ENCODE peak calls at places on chromosomes 5 and 9, in six cellular contexts. One of them, this sample, is unnamed.

GRCh38 chr5:132663771-132664695 is 6.1 kb downstream of the IL13 start:
- DNase-seq in IMR-90: no peak
- DNase-seq in mesendoderm: no peak
- DNase-seq in mesenchymal stem cell: peak
- DNase-seq in neuronal stem cell: no peak
- DNase-seq in H1: no peak
- DNase-seq in this sample: no peak

GRCh38 chr5:126074538-126074937 is 348.7 kb upstream of the GRAMD2B start:
- DNase-seq in IMR-90: no peak
- DNase-seq in mesendoderm: no peak
- DNase-seq in mesenchymal stem cell: no peak
- DNase-seq in neuronal stem cell: no peak
- DNase-seq in H1: no peak
- DNase-seq in this sample: no peak

GRCh38 chr5:133612021-133612860 is at the start of gene FSTL4:
- DNase-seq in IMR-90: no peak
- DNase-seq in mesendoderm: peak
- DNase-seq in mesenchymal stem cell: no peak
- DNase-seq in neuronal stem cell: peak
- DNase-seq in H1: no peak
- DNase-seq in this sample: peak

GRCh38 chr5:132764051-132764450 is 13.0 kb downstream of the SEPTIN8 start:
- DNase-seq in IMR-90: no peak
- DNase-seq in mesendoderm: no peak
- DNase-seq in mesenchymal stem cell: no peak
- DNase-seq in neuronal stem cell: no peak
- DNase-seq in H1: no peak
- DNase-seq in this sample: peak

GRCh38 chr5:142929602-142930001 is 159.4 kb downstream of the ARHGAP26 start:
- DNase-seq in IMR-90: no peak
- DNase-seq in mesendoderm: no peak
- DNase-seq in mesenchymal stem cell: no peak
- DNase-seq in neuronal stem cell: no peak
- DNase-seq in H1: no peak
- DNase-seq in this sample: no peak

GRCh38 chr9:34744295-34745221 is 34.6 kb upstream of the CCL21 start:
- DNase-seq in IMR-90: peak
- DNase-seq in mesendoderm: peak
- DNase-seq in mesenchymal stem cell: peak
- DNase-seq in neuronal stem cell: no peak
- DNase-seq in H1: no peak
- DNase-seq in this sample: no peak

GRCh38 chr5:95857185-95857945 is 34.8 kb upstream of the GLRX start:
- DNase-seq in IMR-90: peak
- DNase-seq in mesendoderm: no peak
- DNase-seq in mesenchymal stem cell: peak
- DNase-seq in neuronal stem cell: no peak
- DNase-seq in H1: no peak
- DNase-seq in this sample: no peak

GRCh38 chr5:176697929-176698520 is 50.7 kb downstream of the TSPAN17 start:
- DNase-seq in IMR-90: no peak
- DNase-seq in mesendoderm: peak
- DNase-seq in mesenchymal stem cell: no peak
- DNase-seq in neuronal stem cell: peak
- DNase-seq in H1: no peak
- DNase-seq in this sample: peak

GRCh38 chr5:157603333-157604190 is 28.0 kb upstream of the ADAM19 start:
- DNase-seq in IMR-90: peak
- DNase-seq in mesendoderm: no peak
- DNase-seq in mesenchymal stem cell: peak
- DNase-seq in neuronal stem cell: no peak
- DNase-seq in H1: no peak
- DNase-seq in this sample: no peak

GRCh38 chr5:1538741-1539392 is 15.1 kb upstream of the LPCAT1 start:
- DNase-seq in IMR-90: no peak
- DNase-seq in mesendoderm: no peak
- DNase-seq in mesenchymal stem cell: no peak
- DNase-seq in neuronal stem cell: no peak
- DNase-seq in H1: no peak
- DNase-seq in this sample: no peak

GRCh38 chr5:64144429-64145215 is 21.0 kb upstream of the RNF180 start:
- DNase-seq in IMR-90: no peak
- DNase-seq in mesendoderm: no peak
- DNase-seq in mesenchymal stem cell: no peak
- DNase-seq in neuronal stem cell: no peak
- DNase-seq in H1: no peak
- DNase-seq in this sample: no peak

GRCh38 chr5:58462154-58462553 is 2.3 kb upstream of the PLK2 start:
- DNase-seq in IMR-90: no peak
- DNase-seq in mesendoderm: no peak
- DNase-seq in mesenchymal stem cell: peak
- DNase-seq in neuronal stem cell: no peak
- DNase-seq in H1: no peak
- DNase-seq in this sample: no peak

GRCh38 chr9:95001720-95002119 is 275.2 kb downstream of the AOPEP start:
- DNase-seq in IMR-90: no peak
- DNase-seq in mesendoderm: no peak
- DNase-seq in mesenchymal stem cell: no peak
- DNase-seq in neuronal stem cell: no peak
- DNase-seq in H1: no peak
- DNase-seq in this sample: no peak

GRCh38 chr9:31590091-31590490 is 794.4 kb upstream of the ACO1 start:
- DNase-seq in IMR-90: no peak
- DNase-seq in mesendoderm: no peak
- DNase-seq in mesenchymal stem cell: peak
- DNase-seq in neuronal stem cell: no peak
- DNase-seq in H1: no peak
- DNase-seq in this sample: no peak

GRCh38 chr9:108300296-108301287 is 555.2 kb downstream of the ACTL7B start:
- DNase-seq in IMR-90: no peak
- DNase-seq in mesendoderm: no peak
- DNase-seq in mesenchymal stem cell: no peak
- DNase-seq in neuronal stem cell: no peak
- DNase-seq in H1: no peak
- DNase-seq in this sample: no peak

GRCh38 chr9:91580136-91580535 is 156.5 kb upstream of the NFIL3 start:
- DNase-seq in IMR-90: peak
- DNase-seq in mesendoderm: peak
- DNase-seq in mesenchymal stem cell: peak
- DNase-seq in neuronal stem cell: no peak
- DNase-seq in H1: no peak
- DNase-seq in this sample: no peak

GRCh38 chr9:95724253-95724991 is 151.1 kb upstream of the ERCC6L2 start:
- DNase-seq in IMR-90: no peak
- DNase-seq in mesendoderm: no peak
- DNase-seq in mesenchymal stem cell: no peak
- DNase-seq in neuronal stem cell: no peak
- DNase-seq in H1: no peak
- DNase-seq in this sample: no peak

GRCh38 chr5:157575096-157575872 is at the start of gene ADAM19:
- DNase-seq in IMR-90: peak
- DNase-seq in mesendoderm: no peak
- DNase-seq in mesenchymal stem cell: peak
- DNase-seq in neuronal stem cell: peak
- DNase-seq in H1: peak
- DNase-seq in this sample: no peak

GRCh38 chr5:68424799-68425537 is 209.4 kb downstream of the PIK3R1 start:
- DNase-seq in IMR-90: peak
- DNase-seq in mesendoderm: no peak
- DNase-seq in mesenchymal stem cell: peak
- DNase-seq in neuronal stem cell: no peak
- DNase-seq in H1: no peak
- DNase-seq in this sample: no peak

GRCh38 chr5:151581347-151581746 is 9.8 kb downstream of the FAT2 start:
- DNase-seq in IMR-90: no peak
- DNase-seq in mesendoderm: no peak
- DNase-seq in mesenchymal stem cell: no peak
- DNase-seq in neuronal stem cell: no peak
- DNase-seq in H1: no peak
- DNase-seq in this sample: no peak

GRCh38 chr9:93576296-93577044 is at the start of gene PHF2:
- DNase-seq in IMR-90: no peak
- DNase-seq in mesendoderm: peak
- DNase-seq in mesenchymal stem cell: peak
- DNase-seq in neuronal stem cell: no peak
- DNase-seq in H1: no peak
- DNase-seq in this sample: no peak

GRCh38 chr9:124830593-124830992 is 22.7 kb upstream of the WDR38 start:
- DNase-seq in IMR-90: no peak
- DNase-seq in mesendoderm: no peak
- DNase-seq in mesenchymal stem cell: no peak
- DNase-seq in neuronal stem cell: no peak
- DNase-seq in H1: no peak
- DNase-seq in this sample: no peak

GRCh38 chr9:124839612-124840299 is 13.5 kb upstream of the WDR38 start:
- DNase-seq in IMR-90: peak
- DNase-seq in mesendoderm: peak
- DNase-seq in mesenchymal stem cell: peak
- DNase-seq in neuronal stem cell: no peak
- DNase-seq in H1: no peak
- DNase-seq in this sample: peak

GRCh38 chr9:124834586-124834985 is 18.7 kb upstream of the WDR38 start:
- DNase-seq in IMR-90: peak
- DNase-seq in mesendoderm: no peak
- DNase-seq in mesenchymal stem cell: no peak
- DNase-seq in neuronal stem cell: no peak
- DNase-seq in H1: no peak
- DNase-seq in this sample: no peak

GRCh38 chr9:124831642-124832364 is 21.5 kb upstream of the WDR38 start:
- DNase-seq in IMR-90: no peak
- DNase-seq in mesendoderm: no peak
- DNase-seq in mesenchymal stem cell: no peak
- DNase-seq in neuronal stem cell: no peak
- DNase-seq in H1: no peak
- DNase-seq in this sample: no peak

DNA sequence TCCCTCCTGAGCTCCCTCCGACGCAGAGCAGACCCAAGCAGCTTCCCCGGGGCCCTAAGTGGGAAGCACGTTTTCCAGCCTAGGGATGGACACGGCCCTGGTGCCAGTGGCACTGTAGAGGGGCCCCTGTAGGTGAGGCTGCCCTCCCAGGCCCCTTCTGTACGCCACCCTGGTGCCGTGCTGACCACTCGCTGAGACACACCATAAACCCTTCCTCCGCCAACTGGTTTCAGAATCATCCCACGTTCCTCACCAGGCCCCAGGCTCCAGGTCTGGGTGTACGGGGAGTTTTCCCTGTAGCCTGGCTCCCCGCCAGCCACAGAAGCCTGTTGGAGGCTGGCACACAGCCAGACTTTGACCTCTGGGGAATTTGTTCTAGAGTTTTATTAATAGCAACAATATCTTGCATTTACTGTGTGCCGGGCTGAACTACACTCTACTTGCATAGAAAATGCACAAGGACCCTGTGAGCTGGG is 18.2 kb upstream of the WDR38 start:
- DNase-seq in IMR-90: peak
- DNase-seq in mesendoderm: no peak
- DNase-seq in mesenchymal stem cell: peak
- DNase-seq in neuronal stem cell: no peak
- DNase-seq in H1: no peak
- DNase-seq in this sample: no peak
- H2AK5ac ChIP-seq in IMR-90: peak
- H2AK5ac ChIP-seq in mesendoderm: no peak
- H2AK5ac ChIP-seq in mesenchymal stem cell: peak
- H2AK5ac ChIP-seq in neuronal stem cell: no peak
- H2AK5ac ChIP-seq in H1: no peak
- H2AK5ac ChIP-seq in this sample: no peak

DNA sequence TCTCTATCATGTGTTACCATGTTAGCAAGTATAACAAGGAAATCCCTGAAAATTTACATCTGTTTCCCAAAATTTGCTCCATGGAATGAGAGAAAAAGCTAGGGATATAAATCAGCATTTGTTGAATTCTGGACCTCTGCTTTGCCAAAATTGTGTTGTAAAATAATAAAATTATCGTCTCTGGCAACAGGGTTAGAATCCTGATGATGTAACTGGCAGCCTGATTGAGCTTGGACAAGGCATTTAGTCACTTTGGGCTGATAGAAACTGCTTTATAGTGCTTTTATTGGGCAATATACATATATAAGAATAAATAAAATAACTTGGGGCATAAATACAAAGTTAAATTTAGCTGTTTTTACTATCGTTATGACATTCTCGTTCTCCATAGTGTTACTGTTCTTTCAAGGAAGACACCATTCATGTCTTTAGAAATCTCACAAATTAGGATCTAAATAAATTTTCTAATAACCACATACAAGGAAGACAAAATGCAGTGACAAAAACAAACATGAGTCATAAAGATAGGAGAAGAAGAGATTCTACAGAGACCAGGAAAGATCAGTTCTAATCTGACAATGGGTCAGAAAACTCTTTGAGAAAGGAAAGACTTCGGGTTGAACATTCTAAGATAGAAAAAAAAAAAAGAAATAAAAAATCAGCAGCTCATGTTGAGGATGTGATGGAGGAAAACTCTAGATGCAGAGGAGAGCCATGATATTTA is 145.0 kb upstream of the CDH10 start:
- DNase-seq in IMR-90: no peak
- DNase-seq in mesendoderm: no peak
- DNase-seq in mesenchymal stem cell: peak
- DNase-seq in neuronal stem cell: no peak
- DNase-seq in H1: no peak
- DNase-seq in this sample: no peak
- H3K27ac ChIP-seq in IMR-90: no peak
- H3K27ac ChIP-seq in mesendoderm: no peak
- H3K27ac ChIP-seq in mesenchymal stem cell: no peak
- H3K27ac ChIP-seq in neuronal stem cell: no peak
- H3K27ac ChIP-seq in H1: no peak
- H3K27ac ChIP-seq in this sample: no peak

GRCh38 chr5:155508673-155509072 is 495.1 kb downstream of the KIF4B start:
- DNase-seq in IMR-90: no peak
- DNase-seq in mesendoderm: no peak
- DNase-seq in mesenchymal stem cell: no peak
- DNase-seq in neuronal stem cell: no peak
- DNase-seq in H1: no peak
- DNase-seq in this sample: no peak
- H2BK15ac ChIP-seq in IMR-90: no peak
- H2BK15ac ChIP-seq in mesendoderm: no peak
- H2BK15ac ChIP-seq in mesenchymal stem cell: no peak
- H2BK15ac ChIP-seq in neuronal stem cell: no peak
- H2BK15ac ChIP-seq in H1: no peak
- H2BK15ac ChIP-seq in this sample: no peak

DNA sequence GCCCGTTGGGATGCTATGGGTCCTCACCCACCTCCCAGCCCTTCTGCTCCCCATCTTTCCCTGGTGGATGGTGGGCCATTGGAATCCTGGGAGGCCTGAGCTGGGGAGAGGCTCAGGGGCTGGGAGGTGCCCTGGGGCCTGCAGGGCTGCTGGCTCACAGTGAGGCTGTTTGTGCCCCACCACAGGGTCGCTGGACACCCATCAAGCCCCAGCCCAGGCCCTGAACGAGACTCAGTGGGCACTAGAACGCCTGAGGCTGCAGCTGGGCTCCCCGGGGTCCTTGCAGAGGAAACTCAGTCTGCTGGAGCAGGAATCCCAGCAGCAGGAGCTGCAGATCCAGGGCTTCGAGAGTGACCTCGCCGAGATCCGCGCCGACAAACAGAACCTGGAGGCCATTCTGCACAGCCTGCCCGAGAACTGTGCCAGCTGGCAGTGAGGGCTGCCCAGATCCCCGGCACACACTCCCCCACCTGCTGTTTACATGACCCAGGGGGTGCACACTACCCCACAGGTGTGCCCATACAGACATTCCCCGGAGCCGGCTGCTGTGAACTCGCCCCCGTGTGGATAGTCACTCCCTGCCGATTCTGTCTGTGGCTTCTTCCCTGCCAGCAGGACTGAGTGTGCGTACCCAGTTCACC is 4.9 kb upstream of the AIF1L start:
- DNase-seq in IMR-90: no peak
- DNase-seq in mesendoderm: no peak
- DNase-seq in mesenchymal stem cell: no peak
- DNase-seq in neuronal stem cell: no peak
- DNase-seq in H1: no peak
- DNase-seq in this sample: no peak
- H2AK5ac ChIP-seq in IMR-90: no peak
- H2AK5ac ChIP-seq in mesendoderm: no peak
- H2AK5ac ChIP-seq in mesenchymal stem cell: no peak
- H2AK5ac ChIP-seq in neuronal stem cell: no peak
- H2AK5ac ChIP-seq in H1: no peak
- H2AK5ac ChIP-seq in this sample: no peak

This sample was measured in H9.